ENCODE peak calls at places on chromosomes 1 and 21, in six cellular contexts. B is GM13976, C is mesothelial cell of epicardium, K is cardiac fibroblast, Y is epithelial cell of proximal tubule, P is transverse colon. W is an unnamed sample.

GRCh38 chr1:42925132-42925769 is 33.4 kb downstream of the SLC2A1 start:
- DNase-seq in B (peak), C (no peak), K (no peak), Y (no peak), P (no peak), W (no peak)

GRCh38 chr1:109508001-109508872 is 1.3 kb downstream of the AMIGO1 start:
- DNase-seq in B (no peak), C (no peak), K (no peak), Y (no peak), P (no peak), W (no peak)

GRCh38 chr1:25617626-25618432 is 1.2 kb downstream of the MAN1C1 start:
- DNase-seq in B (no peak), C (no peak), K (no peak), Y (no peak), P (no peak), W (peak)

GRCh38 chr1:113255038-113255727 is 135.1 kb upstream of the MAGI3 start:
- DNase-seq in B (no peak), C (no peak), K (no peak), Y (no peak), P (peak), W (no peak)

GRCh38 chr1:173628888-173629287 is 6.2 kb upstream of the TEX50 start:
- DNase-seq in B (no peak), C (no peak), K (peak), Y (no peak), P (no peak), W (no peak)

GRCh38 chr1:179129702-179130473 is 48.0 kb downstream of the TOR3A start:
- DNase-seq in B (peak), C (no peak), K (peak), Y (no peak), P (no peak), W (no peak)

GRCh38 chr1:225451840-225452515 is 24.1 kb upstream of the LBR start:
- DNase-seq in B (peak), C (no peak), K (no peak), Y (no peak), P (peak), W (no peak)

GRCh38 chr21:34974162-34974981 is 74.7 kb downstream of the RUNX1 start:
- DNase-seq in B (peak), C (no peak), K (no peak), Y (peak), P (no peak), W (no peak)

GRCh38 chr1:233627823-233628222 is 13.9 kb downstream of the KCNK1 start:
- DNase-seq in B (no peak), C (no peak), K (no peak), Y (no peak), P (no peak), W (no peak)

GRCh38 chr1:63592536-63593302 is 492 bp upstream of the PGM1 start:
- DNase-seq in B (no peak), C (no peak), K (no peak), Y (no peak), P (peak), W (no peak)

GRCh38 chr1:3360158-3360440 is 94.4 kb upstream of the ARHGEF16 start:
- DNase-seq in B (no peak), C (no peak), K (no peak), Y (no peak), P (no peak), W (no peak)

GRCh38 chr1:105386489-105386888 is 1636.8 kb downstream of the AMY1C start:
- DNase-seq in B (no peak), C (no peak), K (no peak), Y (no peak), P (no peak), W (no peak)

GRCh38 chr1:243818978-243819377 is 31.1 kb downstream of the AKT3 start:
- DNase-seq in B (no peak), C (no peak), K (no peak), Y (no peak), P (no peak), W (no peak)

GRCh38 chr1:31183927-31184554 is 55.6 kb downstream of the NKAIN1 start:
- DNase-seq in B (peak), C (no peak), K (peak), Y (no peak), P (peak), W (no peak)

GRCh38 chr1:229624906-229625871 is 733 bp downstream of the TAF5L start:
- DNase-seq in B (peak), C (peak), K (peak), Y (no peak), P (peak), W (no peak)

GRCh38 chr1:204571631-204572030 is 55.4 kb downstream of the MDM4 start:
- DNase-seq in B (no peak), C (no peak), K (no peak), Y (no peak), P (no peak), W (no peak)

GRCh38 chr1:42173155-42173933 is 8.8 kb upstream of the GUCA2A start:
- DNase-seq in B (peak), C (no peak), K (peak), Y (no peak), P (peak), W (no peak)

GRCh38 chr1:117894078-117894477 is 35.3 kb downstream of the GDAP2 start:
- DNase-seq in B (no peak), C (no peak), K (no peak), Y (no peak), P (no peak), W (no peak)

GRCh38 chr1:19384113-19384512 is 72.0 kb downstream of the SLC66A1 start:
- DNase-seq in B (no peak), C (no peak), K (peak), Y (no peak), P (peak), W (no peak)

GRCh38 chr1:56362994-56363770 is 216.2 kb downstream of the PLPP3 start:
- DNase-seq in B (no peak), C (no peak), K (no peak), Y (no peak), P (no peak), W (no peak)

GRCh38 chr1:38336308-38336707 is 289.7 kb upstream of the POU3F1 start:
- DNase-seq in B (no peak), C (no peak), K (no peak), Y (no peak), P (no peak), W (no peak)

GRCh38 chr1:111706921-111707320 is 32.3 kb downstream of the INKA2 start:
- DNase-seq in B (no peak), C (no peak), K (no peak), Y (no peak), P (no peak), W (no peak)

GRCh38 chr1:246398126-246398813 is 108.8 kb downstream of the SMYD3 start:
- DNase-seq in B (no peak), C (no peak), K (no peak), Y (no peak), P (peak), W (no peak)

GRCh38 chr1:87221008-87221407 is 107.7 kb upstream of the LMO4 start:
- DNase-seq in B (no peak), C (no peak), K (no peak), Y (no peak), P (no peak), W (no peak)

GRCh38 chr1:165853528-165854075 is 26.2 kb downstream of the UCK2 start:
- DNase-seq in B (no peak), C (no peak), K (no peak), Y (no peak), P (no peak), W (no peak)

GRCh38 chr1:152957561-152957960 is 10.6 kb downstream of the SPRR5 start:
- DNase-seq in B (no peak), C (no peak), K (no peak), Y (no peak), P (no peak), W (peak)

GRCh38 chr1:1862905-1863547 is 27.9 kb downstream of the GNB1 start:
- DNase-seq in B (peak), C (no peak), K (no peak), Y (no peak), P (no peak), W (no peak)

GRCh38 chr1:46487818-46488218 is 1.8 kb upstream of the DMBX1 start:
- DNase-seq in B (no peak), C (no peak), K (peak), Y (no peak), P (no peak), W (no peak)

GRCh38 chr21:44304041-44304738 is 4.3 kb downstream of the PFKL start:
- DNase-seq in B (no peak), C (no peak), K (no peak), Y (no peak), P (peak), W (no peak)

GRCh38 chr1:221637641-221638041 is 104.2 kb downstream of the DUSP10 start:
- DNase-seq in B (no peak), C (no peak), K (peak), Y (no peak), P (no peak), W (no peak)

GRCh38 chr1:168340796-168341510 is 60.3 kb downstream of the TBX19 start:
- DNase-seq in B (no peak), C (no peak), K (no peak), Y (no peak), P (no peak), W (no peak)

GRCh38 chr1:168345939-168346338 is 65.3 kb downstream of the TBX19 start:
- DNase-seq in B (no peak), C (no peak), K (no peak), Y (no peak), P (no peak), W (no peak)

GRCh38 chr1:168342572-168343280 is 62.0 kb downstream of the TBX19 start:
- DNase-seq in B (peak), C (peak), K (peak), Y (peak), P (peak), W (peak)

GRCh38 chr1:168341576-168341975 is 60.9 kb downstream of the TBX19 start:
- DNase-seq in B (no peak), C (no peak), K (peak), Y (no peak), P (no peak), W (no peak)

DNA sequence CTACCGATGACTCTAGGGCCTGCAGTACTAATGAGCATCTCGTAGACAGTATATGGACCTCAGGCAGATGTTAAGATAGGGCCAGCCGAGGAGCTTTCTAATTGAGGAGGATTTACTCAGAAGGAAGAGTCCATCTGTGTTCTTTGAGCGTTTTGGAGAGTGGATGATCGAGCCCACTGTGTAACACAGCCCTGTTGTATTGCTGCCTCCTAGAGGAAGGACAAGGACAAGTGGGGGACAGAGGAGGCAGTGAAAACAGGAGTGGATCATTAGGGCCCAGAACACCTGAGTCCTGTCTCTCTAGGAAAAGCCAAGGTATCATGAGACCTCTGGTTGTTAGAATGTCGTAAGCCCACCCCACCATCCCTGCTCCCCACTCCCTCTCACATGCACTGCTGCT is 62.9 kb downstream of the TBX19 start:
- DNase-seq in B (no peak), C (no peak), K (no peak), Y (no peak), P (no peak), W (no peak)
- TF ChIP-seq CTCF in B (peak), C (no peak), K (no peak), Y (peak), P (no peak), W (peak)

GRCh38 chr1:147669475-147670318 is 627 bp downstream of the ACP6 start:
- DNase-seq in B (peak), C (peak), K (peak), Y (no peak), P (peak), W (peak)
- TF ChIP-seq CTCF in B (no peak), C (no peak), K (no peak), Y (no peak), P (no peak), W (no peak)

DNA sequence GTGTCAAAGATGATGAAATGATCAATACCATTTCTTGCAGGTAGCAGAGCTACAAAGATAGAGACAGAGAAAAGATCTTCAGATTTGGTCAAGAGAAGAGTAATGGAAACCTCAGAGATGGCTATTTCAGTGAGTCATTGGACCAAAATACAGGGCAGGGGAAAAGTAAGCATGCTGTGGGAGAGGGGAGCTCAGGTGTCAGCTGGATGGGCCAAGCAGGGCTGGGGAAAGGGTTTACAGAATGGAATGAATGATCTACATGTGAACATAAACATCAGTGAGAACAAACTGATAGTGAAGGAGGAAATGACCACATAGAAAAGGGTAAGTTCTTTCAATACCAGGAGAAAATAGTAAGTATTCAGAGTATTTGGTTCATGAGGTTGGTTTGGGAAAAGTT is 61.4 kb upstream of the CNN3 start:
- DNase-seq in B (no peak), C (no peak), K (no peak), Y (no peak), P (no peak), W (no peak)
- TF ChIP-seq CTCF in B (no peak), C (no peak), K (no peak), Y (no peak), P (no peak), W (no peak)

DNA sequence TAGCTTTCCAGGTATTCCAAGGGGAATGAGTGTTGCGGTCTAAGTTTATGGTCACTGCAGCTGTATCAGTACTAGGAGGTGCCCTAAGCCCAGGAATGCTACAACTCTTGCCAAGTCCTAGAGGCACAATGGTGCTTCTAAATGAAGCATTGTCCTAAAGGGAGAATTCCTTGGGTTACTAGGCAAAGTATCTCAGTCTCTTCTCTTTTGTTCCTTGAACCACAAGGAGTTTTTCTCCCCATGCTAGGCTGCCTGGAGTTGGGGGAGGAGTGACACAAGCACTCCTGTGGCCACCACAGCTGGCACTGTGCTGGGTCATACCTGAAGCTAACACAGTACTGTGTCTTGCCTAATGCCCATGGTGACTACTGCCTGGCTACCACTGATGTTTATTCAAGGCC is 50.7 kb downstream of the KMO start:
- DNase-seq in B (no peak), C (no peak), K (no peak), Y (no peak), P (no peak), W (no peak)
- TF ChIP-seq CTCF in B (no peak), C (no peak), K (no peak), Y (no peak), P (no peak), W (no peak)

GRCh38 chr1:5945445-5945844 is 46.8 kb downstream of the NPHP4 start:
- DNase-seq in B (no peak), C (no peak), K (no peak), Y (no peak), P (no peak), W (peak)
- TF ChIP-seq CTCF in B (no peak), C (no peak), K (no peak), Y (no peak), P (no peak), W (no peak)

DNA sequence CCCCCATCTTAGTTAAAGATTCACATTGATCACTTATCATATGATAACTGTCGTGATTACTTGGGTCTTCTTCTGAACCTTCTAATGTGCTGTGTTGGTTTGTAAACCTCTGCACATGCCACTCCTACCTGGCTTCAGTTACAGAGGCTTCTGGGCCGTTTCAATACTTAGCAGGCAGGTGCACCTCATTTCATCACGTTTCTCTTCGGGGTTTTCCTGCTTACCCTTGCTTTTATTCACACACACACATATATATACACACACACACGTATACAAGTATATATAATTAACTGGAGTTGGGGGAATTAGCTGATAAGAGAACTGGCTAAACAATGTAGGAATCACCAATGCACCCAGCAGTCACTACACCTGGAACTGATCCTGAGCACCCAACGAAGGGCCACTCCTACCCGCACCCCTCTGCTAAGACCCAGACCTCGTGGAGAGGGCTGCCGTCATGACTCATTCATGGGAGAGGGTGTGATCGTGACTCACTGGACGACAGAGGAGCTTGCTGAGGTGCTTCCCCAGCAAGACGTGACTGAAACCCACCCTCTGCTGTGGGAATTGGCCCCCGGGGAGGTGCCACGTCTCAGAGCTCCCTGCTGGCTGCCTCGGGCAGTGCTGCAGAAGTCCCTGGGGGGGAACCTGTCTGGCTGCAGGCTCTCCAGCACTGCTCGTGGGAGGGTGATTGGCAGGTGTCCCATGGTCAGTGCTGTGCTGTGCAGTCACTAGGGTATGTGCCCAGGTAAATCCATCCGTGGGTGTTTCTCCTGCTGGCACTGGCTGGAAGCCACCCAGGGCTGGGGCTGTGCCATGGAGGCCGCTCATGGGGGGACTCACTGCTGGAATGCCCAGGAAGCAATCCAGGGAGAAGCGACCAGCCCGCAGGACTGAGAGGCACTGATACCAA is 166.6 kb downstream of the DYRK1A start:
- DNase-seq in B (peak), C (no peak), K (peak), Y (no peak), P (no peak), W (peak)
- TF ChIP-seq CTCF in B (no peak), C (no peak), K (peak), Y (peak), P (no peak), W (no peak)

DNA sequence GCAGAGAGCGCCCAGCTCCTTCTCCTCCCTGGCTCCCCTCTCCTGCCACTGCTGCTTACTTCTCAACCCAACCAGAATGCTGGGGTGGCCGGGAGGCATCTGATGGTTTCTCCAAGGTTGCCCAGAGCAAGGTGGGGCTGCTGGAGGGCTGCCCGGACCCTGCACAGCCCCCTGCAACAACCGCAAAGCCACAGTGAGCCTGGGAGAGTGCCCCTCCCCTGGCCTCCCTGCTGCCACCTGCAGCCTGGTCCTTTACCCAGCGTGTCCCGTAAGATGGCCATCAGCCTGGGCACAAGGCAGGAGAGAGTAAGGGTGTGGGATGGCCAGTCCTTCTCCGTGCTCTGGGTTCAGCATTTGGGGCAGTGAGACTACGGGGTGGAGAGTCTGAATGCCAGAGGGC is 17.0 kb downstream of the MX2 start:
- DNase-seq in B (no peak), C (no peak), K (no peak), Y (no peak), P (no peak), W (no peak)
- TF ChIP-seq CTCF in B (no peak), C (no peak), K (no peak), Y (no peak), P (peak), W (no peak)

GRCh38 chr21:41143596-41144325 is 24.2 kb upstream of the BACE2 start:
- DNase-seq in B (no peak), C (no peak), K (no peak), Y (no peak), P (no peak), W (no peak)

GRCh38 chr21:41139275-41139674 is 28.7 kb upstream of the BACE2 start:
- DNase-seq in B (no peak), C (no peak), K (no peak), Y (no peak), P (no peak), W (no peak)

GRCh38 chr21:41141031-41141457 is 26.9 kb upstream of the BACE2 start:
- DNase-seq in B (no peak), C (no peak), K (peak), Y (no peak), P (no peak), W (no peak)

GRCh38 chr21:41139951-41140350 is 28.0 kb upstream of the BACE2 start:
- DNase-seq in B (no peak), C (no peak), K (no peak), Y (no peak), P (no peak), W (no peak)

DNA sequence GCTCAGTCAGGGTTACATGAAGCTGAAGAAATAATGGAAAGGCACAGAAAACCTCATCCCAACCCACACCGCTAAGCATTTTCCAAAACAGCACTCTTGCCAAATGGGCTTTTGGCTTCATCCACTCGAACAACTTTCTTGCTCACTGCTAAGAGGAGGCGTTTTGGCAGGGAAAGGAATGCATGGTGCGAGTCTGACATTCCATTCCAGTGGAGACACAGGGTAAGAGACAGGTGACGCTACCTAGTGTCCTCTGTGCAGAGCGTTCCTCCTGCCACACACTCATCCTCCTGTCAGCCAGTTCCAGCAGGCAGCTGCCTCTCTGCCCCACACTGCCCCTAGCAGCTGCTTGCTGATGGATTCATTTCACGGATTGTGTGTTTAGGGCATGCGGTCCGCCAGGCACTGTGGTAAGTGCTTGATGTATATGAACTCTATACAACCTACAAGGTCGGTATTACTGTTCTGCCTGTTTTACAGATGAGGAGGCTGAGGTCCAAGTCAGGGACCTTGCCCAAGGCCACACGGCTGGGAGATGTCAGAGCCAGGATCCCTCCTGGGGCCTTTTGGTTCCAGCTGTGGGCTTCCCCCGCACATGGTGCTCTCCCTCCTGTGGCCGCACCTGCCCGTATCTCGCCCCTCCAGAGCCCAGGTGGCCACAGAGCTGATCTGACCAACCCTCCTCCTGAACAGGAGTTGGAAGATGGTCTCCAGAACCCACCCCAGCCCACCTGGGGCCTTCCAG is 25.7 kb upstream of the BACE2 start:
- DNase-seq in B (no peak), C (no peak), K (peak), Y (no peak), P (no peak), W (no peak)
- TF ChIP-seq CTCF in B (no peak), C (no peak), K (no peak), Y (no peak), P (no peak), W (no peak)